ENCODE peak calls at places on chromosomes 6 and 20, in seven cellular contexts. S is upper lobe of left lung; F is dermis microvascular lymphatic vessel endothelial cell; M is T-helper 2 cell; X is stimulated activated CD8-positive, alpha-beta memory T cell treated with anti-CD3 and anti-CD28 coated beads, Interleukin-7, amount 100 ng/mL, for 24 hours; Q is RWPE1; P is iPS DF 6.9. K is an unnamed sample.

GRCh38 chr6:168968228-168968627 is 285.4 kb downstream of the THBS2 start:
- DNase-seq in S (no peak), F (no peak), M (peak; percentile 26), X (no peak), Q (peak; percentile 35), P (no peak), K (no peak)

GRCh38 chr6:16184129-16184528 is 54.3 kb upstream of the GMPR start:
- DNase-seq in S (peak; percentile 66), F (peak; percentile 63), M (no peak), X (no peak), Q (peak; percentile 30), P (peak; percentile 25), K (no peak)

GRCh38 chr6:41785689-41786450 is 1.6 kb upstream of the TOMM6 start:
- DNase-seq in S (no peak), F (peak; percentile 33), M (no peak), X (no peak), Q (no peak), P (no peak), K (no peak)

GRCh38 chr6:4939241-4939640 is 64.6 kb downstream of the RPP40 start:
- DNase-seq in S (no peak), F (no peak), M (no peak), X (no peak), Q (no peak), P (no peak), K (no peak)

GRCh38 chr6:19697744-19698290 is 139.4 kb upstream of the ID4 start:
- DNase-seq in S (no peak), F (no peak), M (no peak), X (no peak), Q (no peak), P (no peak), K (no peak)

GRCh38 chr6:44733868-44734267 is 346.4 kb downstream of the CDC5L start:
- DNase-seq in S (peak; percentile 58), F (no peak), M (no peak), X (no peak), Q (no peak), P (no peak), K (no peak)

GRCh38 chr20:24502184-24502583 is 32.8 kb downstream of the SYNDIG1 start:
- DNase-seq in S (no peak), F (no peak), M (no peak), X (no peak), Q (peak; percentile 10), P (no peak), K (no peak)

GRCh38 chr6:136249336-136249735 is 775 bp downstream of the MTFR2 start:
- DNase-seq in S (no peak), F (no peak), M (no peak), X (no peak), Q (no peak), P (no peak), K (no peak)

GRCh38 chr6:109372070-109372585 is 10.1 kb downstream of the CD164 start:
- DNase-seq in S (no peak), F (no peak), M (no peak), X (no peak), Q (no peak), P (no peak), K (no peak)

GRCh38 chr6:13360671-13361540 is 32.6 kb upstream of the TBC1D7 start:
- DNase-seq in S (no peak), F (no peak), M (no peak), X (no peak), Q (no peak), P (no peak), K (no peak)

GRCh38 chr6:139979021-139979721 is 604.7 kb upstream of the CITED2 start:
- DNase-seq in S (no peak), F (no peak), M (no peak), X (no peak), Q (no peak), P (no peak), K (no peak)

GRCh38 chr20:21559305-21559704 is 45.4 kb upstream of the NKX2-2 start:
- DNase-seq in S (no peak), F (no peak), M (no peak), X (no peak), Q (no peak), P (no peak), K (no peak)

GRCh38 chr6:96016781-96017180 is 1.0 kb downstream of the FUT9 start:
- DNase-seq in S (no peak), F (no peak), M (no peak), X (no peak), Q (no peak), P (no peak), K (no peak)

GRCh38 chr6:39610229-39610628 is 115.0 kb downstream of the KIF6 start:
- DNase-seq in S (no peak), F (peak; percentile 10), M (no peak), X (no peak), Q (no peak), P (no peak), K (no peak)

GRCh38 chr20:22425344-22426295 is 158.8 kb downstream of the FOXA2 start:
- DNase-seq in S (peak; percentile 30), F (no peak), M (no peak), X (no peak), Q (no peak), P (no peak), K (no peak)

GRCh38 chr6:72621243-72622093 is at the start of gene KCNQ5:
- DNase-seq in S (peak; percentile 23), F (no peak), M (peak; percentile 46), X (no peak), Q (peak; percentile 33), P (no peak), K (no peak)

GRCh38 chr6:53896237-53896636 is 101.4 kb downstream of the LRRC1 start:
- DNase-seq in S (no peak), F (peak; percentile 25), M (no peak), X (no peak), Q (peak; percentile 5), P (no peak), K (no peak)

GRCh38 chr20:7308163-7308562 is 540.7 kb downstream of the BMP2 start:
- DNase-seq in S (no peak), F (no peak), M (no peak), X (no peak), Q (peak; percentile 13), P (no peak), K (no peak)

GRCh38 chr6:30839666-30840065 is 44.7 kb upstream of the DDR1 start:
- DNase-seq in S (no peak), F (no peak), M (no peak), X (no peak), Q (no peak), P (no peak), K (no peak)

GRCh38 chr6:134908906-134909516 is 40.9 kb downstream of the ALDH8A1 start:
- DNase-seq in S (peak; percentile 33), F (peak; percentile 93), M (no peak), X (no peak), Q (peak; percentile 94), P (no peak), K (peak; percentile 97)

GRCh38 chr6:79570129-79570801 is 33.0 kb upstream of the LCA5 start:
- DNase-seq in S (no peak), F (peak; percentile 77), M (no peak), X (no peak), Q (peak; percentile 47), P (peak; percentile 76), K (peak; percentile 7)

GRCh38 chr6:149734915-149735314 is 11.4 kb downstream of the NUP43 start:
- DNase-seq in S (no peak), F (no peak), M (no peak), X (no peak), Q (no peak), P (no peak), K (no peak)

GRCh38 chr6:139135578-139136545 is 982 bp downstream of the HECA start:
- DNase-seq in S (peak; percentile 72), F (peak; percentile 52), M (peak; percentile 62), X (no peak), Q (peak; percentile 18), P (no peak), K (no peak)

GRCh38 chr6:49939993-49940498 is 23.9 kb downstream of the DEFB114 start:
- DNase-seq in S (no peak), F (no peak), M (no peak), X (no peak), Q (no peak), P (no peak), K (no peak)

GRCh38 chr20:33882018-33882417 is 70.9 kb downstream of the CHMP4B start:
- DNase-seq in S (no peak), F (no peak), M (no peak), X (no peak), Q (no peak), P (no peak), K (no peak)

GRCh38 chr20:13081877-13082276 is 73.1 kb downstream of the SPTLC3 start:
- DNase-seq in S (no peak), F (no peak), M (no peak), X (no peak), Q (no peak), P (no peak), K (no peak)

GRCh38 chr6:1764584-1764983 is 154.9 kb downstream of the FOXC1 start:
- DNase-seq in S (no peak), F (no peak), M (no peak), X (no peak), Q (no peak), P (no peak), K (no peak)

GRCh38 chr6:7640607-7641577 is 50.9 kb downstream of the SNRNP48 start:
- DNase-seq in S (no peak), F (no peak), M (no peak), X (no peak), Q (peak; percentile 78), P (no peak), K (peak; percentile 90)

GRCh38 chr20:58907481-58908137 is 55.1 kb downstream of the GNAS start:
- DNase-seq in S (peak; percentile 95), F (peak; percentile 98), M (peak; percentile 66), X (no peak), Q (peak; percentile 95), P (no peak), K (no peak)

K was measured in keratinocyte.